ENCODE peak calls at places on chromosome 17, in six cellular contexts. T is RPMI7951, J is cardiac muscle cell, X is iPS-NIHi11, M is psoas muscle, G is HFFc6. Q is an unnamed sample.

GRCh38 chr17:78715000-78715771 is 66.9 kb downstream of the CYTH1 start:
- DNase-seq in M (no peak), G (no peak), T (peak; percentile 23), X (no peak), J (no peak), Q (no peak)

GRCh38 chr17:7851438-7852261 is 3.2 kb upstream of the TMEM88 start:
- DNase-seq in G (peak; percentile 60), J (peak; percentile 95), T (no peak), M (peak; percentile 90), X (peak; percentile 86), Q (peak; percentile 97)

GRCh38 chr17:33052856-33053255 is 61.2 kb downstream of the SPACA3 start:
- DNase-seq in T (no peak), J (no peak), X (no peak), M (no peak), G (no peak), Q (no peak)

GRCh38 chr17:42541041-42541833 is 5.2 kb downstream of the NAGLU start:
- DNase-seq in G (no peak), T (no peak), X (no peak), M (no peak), J (no peak), Q (no peak)

GRCh38 chr17:76868669-76869208 is 535 bp downstream of the MGAT5B start:
- DNase-seq in J (no peak), X (peak; percentile 77), G (no peak), T (peak; percentile 11), M (no peak), Q (no peak)

GRCh38 chr17:21351366-21352065 is 24.6 kb upstream of the KCNJ12 start:
- DNase-seq in J (no peak), G (no peak), M (no peak), X (no peak), T (no peak), Q (no peak)

GRCh38 chr17:2235792-2236365 is 67.7 kb downstream of the SMG6 start:
- DNase-seq in J (no peak), M (peak; percentile 56), X (no peak), T (no peak), G (no peak), Q (no peak)

GRCh38 chr17:923633-924032 is 55.9 kb downstream of the NXN start:
- DNase-seq in G (no peak), M (no peak), J (no peak), X (no peak), T (no peak), Q (no peak)

GRCh38 chr17:73902416-73903181 is 258.4 kb upstream of the SDK2 start:
- DNase-seq in G (no peak), M (no peak), T (no peak), X (peak; percentile 62), J (peak; percentile 5), Q (peak; percentile 60)

GRCh38 chr17:36934759-36935630 is 2.3 kb upstream of the LHX1 start:
- DNase-seq in G (no peak), J (peak; percentile 79), X (peak; percentile 71), T (no peak), M (no peak), Q (peak; percentile 84)

GRCh38 chr17:39174907-39175694 is 9.1 kb upstream of the ARL5C start:
- DNase-seq in T (peak; percentile 33), M (peak; percentile 84), X (peak; percentile 94), J (peak; percentile 90), G (peak; percentile 10), Q (peak; percentile 94)

GRCh38 chr17:13835151-13835550 is 233.4 kb upstream of the HS3ST3A1 start:
- DNase-seq in X (no peak), M (no peak), G (no peak), T (peak; percentile 24), J (no peak), Q (no peak)

GRCh38 chr17:48100591-48101011 is 677 bp downstream of the CBX1 start:
- DNase-seq in G (peak; percentile 35), M (peak; percentile 54), T (no peak), X (peak; percentile 75), J (peak; percentile 83), Q (no peak)

GRCh38 chr17:15470536-15470935 is 3.1 kb upstream of the CDRT4 start:
- DNase-seq in G (no peak), J (no peak), X (no peak), M (no peak), T (no peak), Q (no peak)

GRCh38 chr17:80720624-80721577 is 176.3 kb downstream of the RPTOR start:
- DNase-seq in T (peak; percentile 81), J (no peak), G (no peak), M (no peak), X (no peak), Q (no peak)

GRCh38 chr17:82153745-82154375 is 55.8 kb upstream of the FASN start:
- DNase-seq in T (peak; percentile 41), X (peak; percentile 96), J (peak; percentile 83), M (peak; percentile 81), G (peak; percentile 47), Q (peak; percentile 95)

GRCh38 chr17:72353502-72353901 is 232.7 kb downstream of the SOX9 start:
- DNase-seq in M (no peak), G (no peak), J (no peak), T (no peak), X (no peak), Q (no peak)

GRCh38 chr17:64020068-64020766 is at the start of gene ICAM2:
- DNase-seq in T (no peak), J (no peak), X (no peak), M (peak; percentile 53), G (no peak), Q (no peak)

GRCh38 chr17:28741358-28742349 is 2.2 kb upstream of the TRAF4 start:
- DNase-seq in J (no peak), X (no peak), G (no peak), M (no peak), T (no peak), Q (no peak)

GRCh38 chr17:6306820-6307219 is 128.1 kb downstream of the AIPL1 start:
- DNase-seq in J (no peak), X (no peak), M (no peak), G (no peak), T (no peak), Q (no peak)

GRCh38 chr17:75182319-75182568 is 515 bp downstream of the SUMO2 start:
- DNase-seq in X (no peak), T (no peak), J (no peak), G (no peak), M (no peak), Q (no peak)

GRCh38 chr17:65794572-65794971 is 233.1 kb upstream of the AXIN2 start:
- DNase-seq in X (peak; percentile 69), J (peak; percentile 37), G (peak; percentile 21), T (peak; percentile 40), M (no peak), Q (no peak)

GRCh38 chr17:16091773-16092172 is 92.1 kb downstream of the TTC19 start:
- DNase-seq in J (no peak), M (no peak), T (no peak), X (no peak), G (no peak), Q (no peak)

GRCh38 chr17:49707246-49707607 is 537 bp downstream of the SLC35B1 start:
- DNase-seq in M (no peak), X (no peak), T (no peak), J (no peak), G (no peak), Q (no peak)

GRCh38 chr17:80694992-80695912 is 150.6 kb downstream of the RPTOR start:
- DNase-seq in X (no peak), T (no peak), J (no peak), M (no peak), G (no peak), Q (no peak)

GRCh38 chr17:40442392-40443195 is 656 bp upstream of the IGFBP4 start:
- DNase-seq in X (no peak), T (peak; percentile 26), G (no peak), J (no peak), M (peak; percentile 74), Q (no peak)

GRCh38 chr17:47744168-47745036 is 11.4 kb downstream of the TBX21 start:
- DNase-seq in T (no peak), J (no peak), G (no peak), M (no peak), X (no peak), Q (no peak)

GRCh38 chr17:66087073-66087472 is 104.9 kb downstream of the CEP112 start:
- DNase-seq in G (no peak), X (no peak), M (no peak), T (no peak), J (no peak), Q (no peak)

GRCh38 chr17:29581583-29582253 is 7.7 kb downstream of the GIT1 start:
- DNase-seq in X (no peak), T (no peak), J (no peak), G (no peak), M (no peak), Q (peak; percentile 46)

GRCh38 chr17:79339311-79339710 is 264.7 kb downstream of the ENGASE start:
- DNase-seq in X (no peak), G (no peak), M (no peak), J (no peak), T (no peak), Q (no peak)

Q was measured in ecto neural progenitor cell.